ENCODE peak calls at places on chromosomes 7 and 10, in eight cellular contexts. P, O, M, Q, W, E, G and S are unnamed samples. For H3K27me3, the result is how much of the 10 kb centered on the place peaks cover.

GRCh38 chr7:42671627-42672026 is 240.2 kb downstream of the C7orf25 start:
- DNase-seq in W (no peak), P (no peak), O (no peak), E (no peak), Q (no peak), M (no peak), G (no peak), S (peak)

GRCh38 chr10:89615824-89616223 is 29.2 kb downstream of the PANK1 start:
- DNase-seq in G (peak), O (no peak), P (no peak), Q (no peak), E (no peak), W (no peak), M (no peak), S (no peak)

GRCh38 chr10:1187855-1188555 is 131.8 kb downstream of the WDR37 start:
- DNase-seq in M (no peak), W (no peak), O (no peak), G (no peak), E (no peak), P (no peak), Q (no peak), S (no peak)

GRCh38 chr10:74381291-74381885 is 230.4 kb downstream of the ADK start:
- DNase-seq in W (no peak), M (no peak), E (no peak), P (no peak), G (no peak), Q (no peak), O (no peak), S (no peak)

GRCh38 chr10:3126741-3127342 is 45.7 kb downstream of the PITRM1 start:
- DNase-seq in M (no peak), Q (no peak), O (no peak), E (no peak), P (no peak), G (no peak), W (no peak), S (no peak)

GRCh38 chr7:12133865-12134264 is 77.2 kb upstream of the TMEM106B start:
- DNase-seq in W (no peak), O (no peak), G (no peak), Q (no peak), E (no peak), P (no peak), M (no peak), S (no peak)

GRCh38 chr10:30529373-30529998 is 95.5 kb downstream of the MAP3K8 start:
- DNase-seq in P (no peak), G (no peak), O (no peak), E (peak), M (no peak), Q (no peak), W (peak), S (peak)

GRCh38 chr10:110774069-110775021 is 97.4 kb upstream of the PDCD4 start:
- DNase-seq in Q (peak), E (peak), O (peak), W (no peak), G (peak), P (no peak), M (peak), S (no peak)

GRCh38 chr7:106462365-106462859 is 177.6 kb upstream of the NAMPT start:
- DNase-seq in O (no peak), E (peak), Q (peak), G (peak), W (peak), P (peak), M (peak), S (peak)

GRCh38 chr7:131623154-131623553 is 66.7 kb upstream of the PODXL start:
- DNase-seq in P (no peak), Q (peak), G (no peak), M (no peak), W (no peak), E (no peak), O (no peak), S (no peak)

GRCh38 chr10:119970107-119970506 is 77.6 kb downstream of the SEC23IP start:
- DNase-seq in O (no peak), P (peak), E (no peak), M (no peak), Q (no peak), G (no peak), W (no peak), S (no peak)

GRCh38 chr7:26143298-26144044 is 8.5 kb upstream of the NFE2L3 start:
- DNase-seq in E (no peak), Q (no peak), P (no peak), M (no peak), W (no peak), O (no peak), G (no peak), S (no peak)

GRCh38 chr10:79060641-79061255 is 8.0 kb upstream of the ZMIZ1 start:
- DNase-seq in W (no peak), M (no peak), P (no peak), G (no peak), Q (no peak), E (no peak), O (no peak), S (no peak)

GRCh38 chr10:21191512-21191911 is 294.4 kb upstream of the NEBL start:
- DNase-seq in O (peak), P (no peak), G (no peak), W (no peak), M (no peak), Q (no peak), E (no peak), S (no peak)

GRCh38 chr7:23350466-23350865 is 51.3 kb downstream of the MALSU1 start:
- DNase-seq in W (no peak), G (no peak), M (no peak), Q (no peak), P (no peak), E (no peak), O (no peak), S (no peak)

GRCh38 chr10:31148955-31149354 is 117.3 kb upstream of the ZNF438 start:
- DNase-seq in G (no peak), Q (no peak), P (no peak), O (no peak), M (no peak), E (no peak), W (no peak), S (no peak)

GRCh38 chr7:1571261-1571650 is 1.4 kb upstream of the PSMG3 start:
- DNase-seq in G (peak), M (no peak), O (no peak), W (no peak), Q (no peak), E (no peak), P (no peak), S (no peak)

GRCh38 chr7:134602921-134603394 is 43.7 kb upstream of the BPGM start:
- DNase-seq in P (no peak), O (no peak), M (no peak), E (no peak), G (peak), W (no peak), Q (no peak), S (peak)

GRCh38 chr10:70461397-70462348 is 16.9 kb upstream of the PALD1 start:
- DNase-seq in E (no peak), M (peak), Q (peak), P (peak), W (peak), O (peak), G (peak), S (no peak)

GRCh38 chr10:123958221-123958620 is 66.6 kb upstream of the CPXM2 start:
- DNase-seq in W (no peak), M (no peak), O (no peak), P (no peak), E (no peak), G (no peak), Q (no peak), S (no peak)

GRCh38 chr7:124532166-124532565 is 233.4 kb downstream of the GPR37 start:
- DNase-seq in P (no peak), O (no peak), G (no peak), Q (no peak), E (no peak), M (no peak), W (no peak), S (no peak)

GRCh38 chr10:88162852-88163251 is 299.4 kb downstream of the PTEN start:
- DNase-seq in P (no peak), M (no peak), Q (no peak), O (no peak), G (no peak), E (no peak), W (no peak), S (no peak)

GRCh38 chr7:128217030-128217805 is 23.9 kb upstream of the LEP start:
- DNase-seq in O (no peak), W (peak), G (no peak), Q (peak), P (no peak), M (no peak), E (no peak), S (peak)

DNA sequence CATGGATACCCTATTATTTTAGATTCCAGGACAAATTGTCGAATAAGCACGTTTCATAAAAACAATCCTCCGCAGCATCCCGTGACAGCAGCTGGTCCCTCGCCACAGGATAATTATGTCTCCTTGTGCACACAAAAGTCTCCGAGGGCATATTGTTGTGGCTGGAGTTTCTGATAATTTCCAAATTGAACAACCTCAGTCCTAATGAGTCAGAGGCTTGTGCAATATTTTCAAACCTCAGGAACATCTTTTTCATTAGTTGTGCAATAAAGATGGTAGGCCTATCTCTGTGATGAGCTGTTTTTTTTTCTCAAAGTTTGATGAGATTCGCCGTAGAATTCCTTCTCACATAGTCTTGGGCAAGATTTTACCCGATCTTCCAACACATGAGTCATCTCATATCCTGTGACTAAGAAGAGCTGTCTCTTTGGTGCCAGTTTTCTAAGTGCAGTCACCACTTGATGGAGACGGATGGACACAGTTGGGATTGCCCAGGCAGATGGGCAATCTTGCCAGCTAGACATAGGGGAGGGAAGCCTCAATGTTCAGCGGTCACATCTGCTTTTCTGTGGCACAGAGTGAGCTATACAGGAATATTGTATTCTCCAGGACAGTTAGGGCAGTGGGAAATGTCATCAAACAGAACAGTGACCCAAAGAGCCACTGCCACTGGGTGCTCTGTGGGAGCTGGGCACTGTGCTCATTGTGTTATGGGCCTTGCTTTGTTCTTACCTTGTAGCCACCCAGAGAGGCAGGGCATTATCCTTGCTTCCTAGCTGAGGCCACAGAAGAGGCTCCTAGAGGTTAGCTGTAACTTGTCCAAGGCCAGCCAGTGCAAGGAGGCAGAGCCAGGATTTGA is 7.8 kb downstream of the HTRA1 start:
- DNase-seq in G (peak), E (no peak), O (peak), P (no peak), M (peak), Q (no peak), W (no peak), S (no peak)
- TF ChIP-seq REST in G (no peak), E (no peak), O (no peak), P (peak), M (no peak), Q (no peak), W (no peak), S (no peak)

DNA sequence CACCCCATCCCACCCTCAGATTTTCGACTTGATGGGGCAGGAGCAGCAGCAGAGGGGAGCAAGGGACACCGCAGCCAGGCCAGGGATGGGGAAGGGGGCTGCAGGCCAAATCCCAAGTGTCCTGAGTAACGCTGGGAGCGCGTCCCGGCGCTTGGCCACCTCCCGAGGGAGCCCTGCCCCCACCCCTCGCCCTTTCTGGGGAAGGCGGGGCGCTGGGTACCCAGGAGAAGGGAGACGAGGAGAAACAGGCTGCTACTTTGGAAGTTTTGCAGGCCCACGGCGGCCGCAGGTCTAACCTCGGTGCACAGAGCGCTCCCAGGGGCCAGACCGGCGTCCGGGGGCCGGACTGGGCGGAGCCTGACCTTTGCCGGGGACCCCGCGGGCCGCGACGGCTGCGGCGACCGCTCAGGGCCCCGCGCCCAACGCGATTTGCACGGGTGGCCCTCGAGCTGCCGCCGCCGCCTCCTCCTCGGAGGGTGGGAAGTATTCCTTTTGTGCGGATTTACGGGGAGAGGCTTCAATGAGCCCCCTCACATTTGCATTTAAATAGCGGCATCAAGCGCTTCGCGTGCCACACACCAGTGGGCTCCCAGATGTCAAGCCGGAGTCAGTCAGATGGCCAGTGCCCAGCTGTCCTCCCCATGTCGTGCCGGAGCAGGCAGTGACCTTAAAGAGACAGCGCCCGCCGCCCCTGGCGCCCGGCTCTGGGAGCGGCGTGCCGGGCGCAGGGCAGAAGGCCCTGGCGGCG is 2.9 kb upstream of the EBF3 start:
- DNase-seq in P (no peak), W (peak), G (no peak), E (no peak), M (no peak), Q (no peak), O (no peak), S (no peak)
- H3K27me3 ChIP-seq in P (half or more), W (half or more), G (half or more), E (under half), M (under half), Q (under half), O (under half), S (half or more)

GRCh38 chr7:151250181-151251095 is 1.9 kb upstream of the SMARCD3 start:
- DNase-seq in P (no peak), Q (no peak), G (no peak), M (no peak), E (no peak), O (no peak), W (no peak), S (no peak)
- H3K4me3 ChIP-seq in P (no peak), Q (no peak), G (no peak), M (no peak), E (no peak), O (no peak), W (peak), S (no peak)

GRCh38 chr7:32583791-32584190 is 88.5 kb downstream of the AVL9 start:
- DNase-seq in P (no peak), Q (no peak), O (no peak), G (no peak), E (no peak), W (no peak), M (no peak), S (no peak)
- TF ChIP-seq REST in P (no peak), Q (no peak), O (no peak), G (no peak), E (no peak), W (no peak), M (no peak), S (no peak)